ENCODE peak calls at places on chromosomes 7 and 10, in four cellular contexts. N is Peyer's patch, A is endodermal cell, G is body of pancreas. Q is an unnamed sample.

GRCh38 chr10:14648936-14649335 is 125.8 kb downstream of the FAM107B start:
- DNase-seq in N (no peak), A (no peak), G (no peak), Q (no peak)

GRCh38 chr10:79383974-79384606 is 36.8 kb downstream of the PPIF start:
- DNase-seq in N (no peak), A (peak), G (no peak), Q (no peak)

GRCh38 chr7:155011081-155011480 is 8.2 kb upstream of the PAXIP1 start:
- DNase-seq in N (no peak), A (no peak), G (no peak), Q (no peak)

GRCh38 chr7:141558544-141559183 is 7.5 kb downstream of the AGK start:
- DNase-seq in N (no peak), A (no peak), G (no peak), Q (no peak)

GRCh38 chr10:102118867-102119266 is 1.3 kb downstream of the LDB1 start:
- DNase-seq in N (peak), A (peak), G (no peak), Q (peak)

GRCh38 chr7:87628780-87629569 is 777 bp downstream of the RUNDC3B start:
- DNase-seq in N (peak), A (peak), G (peak), Q (no peak)

GRCh38 chr10:62278461-62278910 is 9.8 kb upstream of the RTKN2 start:
- DNase-seq in N (no peak), A (no peak), G (no peak), Q (no peak)

GRCh38 chr10:33657154-33657900 is 322.9 kb upstream of the NRP1 start:
- DNase-seq in N (no peak), A (no peak), G (no peak), Q (no peak)

GRCh38 chr7:135253851-135254815 is 20.5 kb downstream of the STRA8 start:
- DNase-seq in N (peak), A (no peak), G (no peak), Q (peak)

GRCh38 chr10:104711167-104711765 is 70.2 kb downstream of the SORCS3 start:
- DNase-seq in N (no peak), A (peak), G (no peak), Q (no peak)

DNA sequence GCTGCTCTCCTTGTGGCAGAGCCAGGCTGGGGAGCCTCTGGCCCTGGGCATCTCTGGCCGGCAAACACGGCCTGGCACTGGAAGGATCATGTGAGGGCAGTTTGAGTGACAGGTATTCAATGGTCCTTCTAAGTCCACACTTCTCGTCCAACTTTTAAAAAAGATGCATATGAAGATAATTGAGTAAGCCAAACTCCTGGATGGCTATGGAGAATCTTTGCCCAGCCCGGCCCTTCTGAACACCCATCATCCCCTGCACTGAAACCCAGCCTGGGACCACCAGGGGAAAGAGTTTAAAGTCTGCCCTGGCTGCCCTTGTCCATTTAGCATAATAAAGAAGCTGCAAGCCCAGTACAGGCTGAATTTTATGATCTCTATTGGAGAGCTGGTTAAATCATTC is 4.1 kb downstream of the PTF1A start:
- DNase-seq in N (no peak), A (no peak), G (no peak), Q (no peak)
- TF ChIP-seq CTCF in N (no peak), A (no peak), G (no peak), Q (no peak)

DNA sequence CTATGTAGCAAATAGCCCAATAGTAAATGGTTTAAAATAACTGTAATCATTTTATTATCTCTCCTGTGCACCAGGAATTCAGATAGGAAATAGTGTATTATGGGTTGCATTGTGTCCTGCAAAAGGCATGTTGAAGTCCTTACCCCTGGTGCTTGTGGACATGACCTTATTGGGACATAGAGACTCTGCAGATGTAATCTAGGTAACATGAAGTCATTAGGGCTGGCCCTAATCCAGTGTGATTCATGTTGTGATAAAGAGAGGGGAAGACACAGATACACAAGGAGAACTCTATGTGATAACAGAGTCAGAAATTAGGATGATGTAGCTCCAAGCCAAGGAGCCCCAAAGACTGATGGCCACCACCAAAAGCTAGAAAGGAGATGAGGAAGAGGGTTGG is 462.8 kb downstream of the GALNT17 start:
- DNase-seq in N (no peak), A (no peak), G (no peak), Q (no peak)
- TF ChIP-seq CTCF in N (no peak), A (no peak), G (no peak), Q (no peak)

GRCh38 chr10:127853868-127854768 is 38.6 kb downstream of the CLRN3 start:
- DNase-seq in N (peak), A (peak), G (peak), Q (peak)
- TF ChIP-seq CTCF in N (peak), A (peak), G (peak), Q (peak)

DNA sequence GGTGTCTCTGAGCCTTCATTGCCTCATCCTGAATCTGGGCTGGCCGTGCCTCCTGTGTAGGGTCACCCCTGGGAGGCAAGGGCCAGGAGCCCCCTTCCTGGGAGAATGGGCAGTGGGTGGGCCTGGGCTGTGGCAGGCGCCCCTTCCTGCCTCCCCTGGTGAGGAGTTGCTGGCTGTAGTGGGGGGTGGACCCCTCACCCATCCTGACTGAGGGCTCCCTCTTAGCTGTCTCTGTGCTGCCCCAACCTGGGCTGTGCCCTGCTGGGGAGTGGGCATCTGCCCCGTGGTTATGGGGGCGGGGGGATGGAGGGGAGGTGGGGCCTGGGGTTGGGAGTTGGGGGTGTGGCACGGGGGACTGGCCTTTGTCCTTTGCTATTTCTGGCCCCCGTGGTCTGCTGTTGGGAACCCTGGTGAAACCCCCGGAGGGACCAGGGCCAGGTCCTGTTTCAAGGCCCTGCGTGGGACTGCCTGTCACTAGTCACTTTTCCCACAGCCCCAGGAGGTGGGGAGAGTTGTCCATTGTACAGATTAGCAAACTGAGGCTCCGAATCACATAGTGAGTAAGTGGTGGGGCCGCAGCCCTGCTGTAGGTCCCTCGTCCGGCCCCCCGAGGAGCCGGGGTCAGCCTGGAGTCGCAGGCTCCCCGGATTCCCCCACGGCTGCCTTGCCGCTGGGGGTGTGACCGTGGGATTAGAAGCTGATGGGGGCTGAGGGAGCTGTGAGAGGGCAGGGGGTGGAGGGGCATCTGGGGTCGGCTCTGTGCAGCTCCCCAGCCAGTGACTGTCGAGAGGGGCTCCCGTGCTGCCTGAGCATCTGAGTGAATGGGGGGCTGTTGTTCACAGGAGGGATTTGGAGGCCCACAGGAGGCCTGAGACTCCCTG is 2.7 kb downstream of the TTYH3 start:
- DNase-seq in N (no peak), A (no peak), G (no peak), Q (no peak)
- TF ChIP-seq CTCF in N (no peak), A (no peak), G (no peak), Q (no peak)

DNA sequence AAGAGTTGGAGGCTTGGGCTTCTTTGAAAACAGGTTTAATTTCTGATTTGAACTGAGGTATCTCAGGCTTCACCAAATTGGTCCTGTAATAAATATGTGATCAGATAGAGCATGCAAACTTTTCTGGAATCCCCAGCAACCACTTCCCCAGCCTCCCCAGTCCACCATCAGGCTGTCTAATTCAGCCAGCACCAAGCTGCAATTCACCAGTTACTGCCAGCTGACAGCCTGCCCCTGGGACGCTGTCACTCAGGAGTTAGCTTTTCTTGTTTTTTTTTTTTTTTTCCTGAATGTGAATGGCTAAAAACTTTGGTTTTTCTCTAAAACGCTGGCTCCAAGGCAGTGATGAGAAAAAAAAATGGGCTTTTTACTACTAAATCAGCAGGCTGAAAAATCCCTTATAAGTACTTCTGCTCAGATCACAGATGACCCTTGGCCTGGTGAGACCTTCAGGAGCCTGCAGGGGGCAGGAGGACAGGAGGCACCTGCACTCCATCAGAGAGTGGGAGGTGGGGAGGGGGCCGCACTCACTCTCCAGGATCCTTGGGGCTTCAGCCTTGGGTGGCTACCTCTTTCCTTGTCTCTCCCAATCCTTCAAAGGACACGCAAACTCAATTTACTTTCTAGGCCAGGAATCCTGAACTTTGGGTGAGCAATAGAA is 349.4 kb downstream of the GATA3 start:
- DNase-seq in N (no peak), A (peak), G (no peak), Q (no peak)
- TF ChIP-seq CTCF in N (no peak), A (peak), G (no peak), Q (no peak)

GRCh38 chr7:112521942-112522341 is 41.2 kb downstream of the LSMEM1 start:
- DNase-seq in N (no peak), A (no peak), G (no peak), Q (no peak)
- TF ChIP-seq CTCF in N (no peak), A (no peak), G (no peak), Q (no peak)

Q was measured in HL-60.